ENCODE peak calls at places on chromosomes 12 and 14, in four cellular contexts. K is HepG2, R is HCT116, M is K562. V is an unnamed sample.

GRCh38 chr12:94100990-94101901 is 47.1 kb upstream of the PLXNC1 start:
- DNase-seq in K (peak), R (peak), M (peak), V (peak)

GRCh38 chr12:22499445-22499844 is 44.9 kb downstream of the C2CD5 start:
- DNase-seq in K (no peak), R (no peak), M (no peak), V (no peak)

GRCh38 chr12:86727151-86727550 is 471.0 kb upstream of the MGAT4C start:
- DNase-seq in K (no peak), R (no peak), M (no peak), V (no peak)

GRCh38 chr12:129208566-129208965 is 355.3 kb downstream of the GLT1D1 start:
- DNase-seq in K (no peak), R (no peak), M (no peak), V (no peak)

GRCh38 chr12:29103539-29103974 is 45.5 kb upstream of the FAR2 start:
- DNase-seq in K (no peak), R (no peak), M (no peak), V (no peak)

GRCh38 chr12:26043139-26044006 is 81.5 kb downstream of the BHLHE41 start:
- DNase-seq in K (no peak), R (no peak), M (no peak), V (no peak)

GRCh38 chr12:68036642-68037041 is 47.4 kb downstream of the IFNG-AS1 start:
- DNase-seq in K (no peak), R (no peak), M (no peak), V (no peak)

GRCh38 chr12:122596838-122597237 is 69.8 kb downstream of the KNTC1 start:
- DNase-seq in K (no peak), R (no peak), M (no peak), V (no peak)

GRCh38 chr12:94622475-94622874 is 27.9 kb downstream of the TMCC3 start:
- DNase-seq in K (no peak), R (no peak), M (no peak), V (no peak)

GRCh38 chr12:1846421-1847405 is 26.3 kb downstream of the LRTM2 start:
- DNase-seq in K (no peak), R (no peak), M (no peak), V (no peak)

GRCh38 chr12:76310110-76310509 is 38.1 kb downstream of the BBS10 start:
- DNase-seq in K (no peak), R (no peak), M (no peak), V (no peak)

GRCh38 chr12:57248934-57249742 is 1.8 kb downstream of the STAC3 start:
- DNase-seq in K (no peak), R (no peak), M (peak), V (no peak)

GRCh38 chr14:72965249-72965648 is 39.0 kb downstream of the DCAF4 start:
- DNase-seq in K (peak), R (no peak), M (peak), V (no peak)

GRCh38 chr12:13816394-13816793 is 165.0 kb downstream of the GRIN2B start:
- DNase-seq in K (no peak), R (no peak), M (no peak), V (no peak)

GRCh38 chr12:114729731-114730130 is 45.8 kb upstream of the TBX3 start:
- DNase-seq in K (no peak), R (no peak), M (no peak), V (no peak)

GRCh38 chr12:80216890-80217559 is 117.7 kb downstream of the OTOGL start:
- DNase-seq in K (no peak), R (no peak), M (no peak), V (no peak)

GRCh38 chr14:93115920-93116675 is at the start of gene ITPK1:
- DNase-seq in K (peak), R (no peak), M (peak), V (peak)

GRCh38 chr14:102507026-102507860 is 2.3 kb downstream of the ANKRD9 start:
- DNase-seq in K (no peak), R (no peak), M (no peak), V (no peak)

GRCh38 chr12:103657331-103657730 is 70.3 kb downstream of the STAB2 start:
- DNase-seq in K (no peak), R (no peak), M (no peak), V (no peak)

GRCh38 chr12:100576311-100577036 is 3.0 kb downstream of the GAS2L3 start:
- DNase-seq in K (no peak), R (peak), M (no peak), V (no peak)

GRCh38 chr14:73462815-73463214 is 4.5 kb upstream of the NUMB start:
- DNase-seq in K (no peak), R (no peak), M (peak), V (peak)

GRCh38 chr12:124790650-124791400 is 72.8 kb downstream of the SCARB1 start:
- DNase-seq in K (no peak), R (no peak), M (no peak), V (no peak)

GRCh38 chr14:51616724-51617409 is 34.8 kb upstream of the FRMD6 start:
- DNase-seq in K (peak), R (peak), M (no peak), V (no peak)
- TF ChIP-seq FOSL1 in K (peak), R (peak), M (no peak), V (no peak)

GRCh38 chr14:58947816-58948440 is 240.5 kb upstream of the DAAM1 start:
- DNase-seq in K (no peak), R (no peak), M (no peak), V (no peak)
- TF ChIP-seq FOSL1 in K (no peak), R (no peak), M (no peak), V (no peak)

GRCh38 chr14:77203611-77204456 is 22.2 kb downstream of the TMEM63C start:
- DNase-seq in K (no peak), R (no peak), M (no peak), V (no peak)
- TF ChIP-seq FOSL1 in K (no peak), R (no peak), M (no peak), V (no peak)

DNA sequence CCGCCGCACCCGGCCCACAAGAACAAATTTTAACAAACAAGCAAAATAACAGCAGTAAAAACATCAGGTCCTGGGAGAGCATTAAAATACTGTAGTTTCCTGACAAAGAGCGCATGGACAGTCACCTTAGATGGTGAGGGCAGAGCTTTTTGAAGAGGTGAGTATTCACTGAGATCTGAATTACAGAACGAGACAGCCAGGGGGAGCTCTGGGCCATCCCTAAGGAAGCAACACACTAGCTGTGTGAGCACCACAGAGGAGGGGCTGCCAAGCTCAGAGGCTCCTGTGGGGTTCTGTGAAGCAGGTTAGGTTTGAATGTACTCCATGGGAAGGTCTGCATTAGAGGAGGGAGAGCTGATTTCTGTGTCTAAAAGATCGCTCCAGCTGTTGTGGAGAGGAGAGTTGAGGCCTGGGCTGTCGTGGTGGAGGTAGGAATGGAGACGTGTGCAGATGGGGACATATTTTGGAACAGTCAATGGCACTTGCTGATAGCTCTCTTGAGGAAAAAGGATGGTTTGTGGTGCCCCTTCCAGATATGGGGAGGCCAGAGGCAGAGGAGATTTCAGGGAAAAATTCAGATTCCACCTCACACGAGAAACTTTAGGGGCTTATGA is 72.9 kb downstream of the TRAFD1 start:
- DNase-seq in K (peak), R (peak), M (peak), V (peak)
- TF ChIP-seq FOSL1 in K (no peak), R (no peak), M (no peak), V (no peak)

V was measured in H1.